ENCODE peak calls at places on chromosome 12, in four cellular contexts. One of them, this sample, is unnamed.

GRCh38 chr12:121926874-121927706 is 8.7 kb downstream of the CFAP251 start:
- DNase-seq in brain microvascular endothelial cell: no peak
- DNase-seq in tibial artery: no peak
- DNase-seq in AG04449: no peak
- DNase-seq in this sample: no peak

GRCh38 chr12:13097526-13097925 is 5.9 kb downstream of the GSG1 start:
- DNase-seq in brain microvascular endothelial cell: no peak
- DNase-seq in tibial artery: no peak
- DNase-seq in AG04449: no peak
- DNase-seq in this sample: no peak

GRCh38 chr12:39764944-39765560 is 145.4 kb upstream of the ABCD2 start:
- DNase-seq in brain microvascular endothelial cell: peak; percentile 15
- DNase-seq in tibial artery: no peak
- DNase-seq in AG04449: peak; percentile 7
- DNase-seq in this sample: no peak

GRCh38 chr12:29245246-29245645 is 96.2 kb downstream of the FAR2 start:
- DNase-seq in brain microvascular endothelial cell: no peak
- DNase-seq in tibial artery: no peak
- DNase-seq in AG04449: no peak
- DNase-seq in this sample: peak; percentile 41

GRCh38 chr12:57110189-57111045 is 745 bp downstream of the STAT6 start:
- DNase-seq in brain microvascular endothelial cell: no peak
- DNase-seq in tibial artery: peak; percentile 79
- DNase-seq in AG04449: no peak
- DNase-seq in this sample: no peak

GRCh38 chr12:29350080-29350479 is 30.9 kb downstream of the ERGIC2 start:
- DNase-seq in brain microvascular endothelial cell: peak; percentile 4
- DNase-seq in tibial artery: no peak
- DNase-seq in AG04449: peak; percentile 37
- DNase-seq in this sample: peak; percentile 31

GRCh38 chr12:66438601-66439000 is 136.3 kb downstream of the HELB start:
- DNase-seq in brain microvascular endothelial cell: peak; percentile 42
- DNase-seq in tibial artery: no peak
- DNase-seq in AG04449: no peak
- DNase-seq in this sample: no peak

GRCh38 chr12:102026728-102027127 is 35.1 kb downstream of the WASHC3 start:
- DNase-seq in brain microvascular endothelial cell: no peak
- DNase-seq in tibial artery: no peak
- DNase-seq in AG04449: no peak
- DNase-seq in this sample: no peak

GRCh38 chr12:27274706-27275105 is 30.6 kb downstream of the STK38L start:
- DNase-seq in brain microvascular endothelial cell: no peak
- DNase-seq in tibial artery: no peak
- DNase-seq in AG04449: no peak
- DNase-seq in this sample: no peak

GRCh38 chr12:122350444-122350843 is 72.0 kb downstream of the CLIP1 start:
- DNase-seq in brain microvascular endothelial cell: no peak
- DNase-seq in tibial artery: peak; percentile 38
- DNase-seq in AG04449: no peak
- DNase-seq in this sample: no peak

GRCh38 chr12:83261998-83262397 is 575.3 kb downstream of the TMTC2 start:
- DNase-seq in brain microvascular endothelial cell: no peak
- DNase-seq in tibial artery: no peak
- DNase-seq in AG04449: no peak
- DNase-seq in this sample: no peak

GRCh38 chr12:65215449-65215848 is 46.1 kb downstream of the LEMD3 start:
- DNase-seq in brain microvascular endothelial cell: no peak
- DNase-seq in tibial artery: no peak
- DNase-seq in AG04449: no peak
- DNase-seq in this sample: no peak

DNA sequence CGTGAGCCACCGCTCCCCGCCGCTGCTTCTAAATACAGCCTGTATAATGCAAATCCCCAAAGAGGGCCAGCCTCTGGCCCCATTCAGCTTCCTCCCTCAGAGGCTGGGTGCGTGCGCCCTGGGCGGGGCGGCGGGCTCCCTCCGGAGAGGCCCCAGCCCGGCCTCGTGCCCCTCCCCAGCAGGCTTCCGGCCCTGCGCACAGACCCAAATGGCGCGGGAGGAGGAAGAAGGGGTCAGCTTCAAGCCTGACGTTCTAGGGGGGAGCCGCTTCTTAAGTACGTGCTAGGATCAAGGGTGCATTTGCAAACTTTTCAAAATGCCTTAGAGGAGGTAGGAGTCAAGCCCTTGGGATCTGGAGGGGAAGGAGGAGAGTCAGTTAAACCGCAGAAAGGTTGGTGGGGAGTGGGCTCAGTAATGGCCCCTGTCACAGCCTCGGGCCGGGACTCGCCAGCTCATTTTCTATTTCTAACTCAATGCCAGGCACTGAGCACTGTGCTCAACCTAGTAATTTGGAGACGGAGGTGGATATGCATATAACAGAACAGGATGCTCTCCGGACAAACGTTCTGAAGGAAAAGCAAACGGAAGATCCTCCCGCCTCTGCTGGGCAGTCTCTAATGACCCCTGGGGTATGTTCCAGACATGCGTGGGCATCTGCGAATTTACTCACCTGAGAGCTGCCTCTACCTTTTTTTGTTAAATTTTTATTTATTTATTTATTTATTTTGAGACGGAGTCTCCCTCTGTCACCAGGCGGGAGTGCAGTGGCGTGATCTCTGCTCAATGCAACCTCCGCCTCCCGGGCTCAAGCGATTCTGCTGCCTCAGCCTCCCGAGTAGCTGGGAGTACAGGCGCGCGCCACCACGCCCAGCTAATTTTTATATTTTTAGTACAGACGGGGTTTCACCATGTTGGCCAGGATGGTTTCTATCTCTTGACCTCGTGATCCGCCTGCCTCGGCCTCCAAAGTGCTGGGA is 32.3 kb downstream of the NINJ2 start:
- DNase-seq in brain microvascular endothelial cell: no peak
- DNase-seq in tibial artery: peak; percentile 50
- DNase-seq in AG04449: no peak
- DNase-seq in this sample: no peak
- H3K4me3 ChIP-seq in brain microvascular endothelial cell: no peak overlapping the region
- H3K4me3 ChIP-seq in tibial artery: peak overlapping the region; percentile 7
- H3K4me3 ChIP-seq in AG04449: no peak overlapping the region
- H3K4me3 ChIP-seq in this sample: no peak overlapping the region

GRCh38 chr12:108664338-108665258 is 30.9 kb upstream of the SELPLG start:
- DNase-seq in brain microvascular endothelial cell: peak; percentile 94
- DNase-seq in tibial artery: peak; percentile 93
- DNase-seq in AG04449: peak; percentile 81
- DNase-seq in this sample: peak; percentile 89
- H3K4me3 ChIP-seq in brain microvascular endothelial cell: no peak overlapping the region
- H3K4me3 ChIP-seq in tibial artery: no peak overlapping the region
- H3K4me3 ChIP-seq in AG04449: no peak overlapping the region
- H3K4me3 ChIP-seq in this sample: no peak overlapping the region

GRCh38 chr12:22272596-22272995 is 61.9 kb downstream of the ST8SIA1 start:
- DNase-seq in brain microvascular endothelial cell: no peak
- DNase-seq in tibial artery: no peak
- DNase-seq in AG04449: no peak
- DNase-seq in this sample: no peak
- H3K4me3 ChIP-seq in brain microvascular endothelial cell: no peak overlapping the region
- H3K4me3 ChIP-seq in tibial artery: no peak overlapping the region
- H3K4me3 ChIP-seq in AG04449: no peak overlapping the region
- H3K4me3 ChIP-seq in this sample: no peak overlapping the region

DNA sequence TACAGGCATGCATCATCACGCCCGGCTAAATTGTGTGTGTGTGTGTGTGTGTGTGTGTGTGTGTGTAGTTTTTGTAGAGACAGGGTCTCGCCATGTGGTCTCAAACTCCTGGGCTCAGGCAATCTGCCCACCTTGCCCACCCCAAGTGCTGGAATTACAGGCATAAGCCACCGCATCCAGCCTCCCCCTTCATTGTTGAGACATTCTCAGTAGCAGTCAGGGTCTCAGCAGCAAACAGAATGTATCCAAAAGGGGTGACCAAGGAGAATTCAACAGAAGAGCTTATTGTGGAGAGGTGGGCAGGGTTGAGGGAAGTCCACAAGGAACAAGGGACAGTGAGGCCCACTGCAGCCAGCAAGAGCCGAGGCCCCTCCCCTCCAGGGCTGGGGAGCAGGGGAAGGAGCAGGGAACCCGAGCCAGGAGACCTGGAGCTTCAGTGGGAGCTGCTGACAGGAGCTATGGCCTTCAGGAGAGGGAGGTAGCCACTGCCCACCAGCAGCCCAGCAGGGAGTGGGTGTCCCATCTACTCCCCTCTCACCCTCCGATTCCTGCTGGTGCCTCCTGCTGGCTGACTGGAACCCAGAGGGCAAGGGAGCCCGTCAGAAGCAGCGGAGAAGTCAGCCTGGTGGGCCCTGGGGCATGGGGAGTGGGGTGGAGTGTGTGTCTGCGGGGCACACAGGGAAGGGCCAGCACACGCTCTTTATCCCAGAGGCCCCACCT is 37.1 kb upstream of the PLEKHG6 start:
- DNase-seq in brain microvascular endothelial cell: no peak
- DNase-seq in tibial artery: no peak
- DNase-seq in AG04449: no peak
- DNase-seq in this sample: no peak
- H3K4me3 ChIP-seq in brain microvascular endothelial cell: no peak overlapping the region
- H3K4me3 ChIP-seq in tibial artery: no peak overlapping the region
- H3K4me3 ChIP-seq in AG04449: no peak overlapping the region
- H3K4me3 ChIP-seq in this sample: no peak overlapping the region

GRCh38 chr12:109861689-109862314 is 18.5 kb downstream of the GLTP start:
- DNase-seq in brain microvascular endothelial cell: no peak
- DNase-seq in tibial artery: no peak
- DNase-seq in AG04449: no peak
- DNase-seq in this sample: no peak
- H3K4me3 ChIP-seq in brain microvascular endothelial cell: no peak overlapping the region
- H3K4me3 ChIP-seq in tibial artery: no peak overlapping the region
- H3K4me3 ChIP-seq in AG04449: no peak overlapping the region
- H3K4me3 ChIP-seq in this sample: no peak overlapping the region

DNA sequence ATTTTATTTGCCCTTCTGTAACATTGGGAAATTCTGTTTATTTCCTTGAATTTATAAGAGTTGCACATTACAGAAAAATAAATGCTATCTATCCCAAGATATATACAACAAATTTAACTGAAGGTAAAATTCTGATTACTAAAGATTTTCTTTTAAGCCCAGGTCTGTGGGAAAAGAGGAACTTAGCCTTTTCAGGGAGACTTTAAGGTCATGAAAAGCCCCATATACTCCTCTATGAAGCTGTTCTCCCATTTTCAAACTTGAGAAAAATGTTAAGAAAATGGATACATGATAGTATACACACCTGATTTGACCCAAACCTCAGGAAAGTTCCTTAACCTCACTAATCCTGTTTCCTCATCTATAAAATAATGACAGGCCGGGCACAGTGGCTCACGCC is 7.1 kb downstream of the SINHCAF start:
- DNase-seq in brain microvascular endothelial cell: no peak
- DNase-seq in tibial artery: no peak
- DNase-seq in AG04449: no peak
- DNase-seq in this sample: no peak
- H3K4me3 ChIP-seq in brain microvascular endothelial cell: no peak overlapping the region
- H3K4me3 ChIP-seq in tibial artery: no peak overlapping the region
- H3K4me3 ChIP-seq in AG04449: no peak overlapping the region
- H3K4me3 ChIP-seq in this sample: no peak overlapping the region

DNA sequence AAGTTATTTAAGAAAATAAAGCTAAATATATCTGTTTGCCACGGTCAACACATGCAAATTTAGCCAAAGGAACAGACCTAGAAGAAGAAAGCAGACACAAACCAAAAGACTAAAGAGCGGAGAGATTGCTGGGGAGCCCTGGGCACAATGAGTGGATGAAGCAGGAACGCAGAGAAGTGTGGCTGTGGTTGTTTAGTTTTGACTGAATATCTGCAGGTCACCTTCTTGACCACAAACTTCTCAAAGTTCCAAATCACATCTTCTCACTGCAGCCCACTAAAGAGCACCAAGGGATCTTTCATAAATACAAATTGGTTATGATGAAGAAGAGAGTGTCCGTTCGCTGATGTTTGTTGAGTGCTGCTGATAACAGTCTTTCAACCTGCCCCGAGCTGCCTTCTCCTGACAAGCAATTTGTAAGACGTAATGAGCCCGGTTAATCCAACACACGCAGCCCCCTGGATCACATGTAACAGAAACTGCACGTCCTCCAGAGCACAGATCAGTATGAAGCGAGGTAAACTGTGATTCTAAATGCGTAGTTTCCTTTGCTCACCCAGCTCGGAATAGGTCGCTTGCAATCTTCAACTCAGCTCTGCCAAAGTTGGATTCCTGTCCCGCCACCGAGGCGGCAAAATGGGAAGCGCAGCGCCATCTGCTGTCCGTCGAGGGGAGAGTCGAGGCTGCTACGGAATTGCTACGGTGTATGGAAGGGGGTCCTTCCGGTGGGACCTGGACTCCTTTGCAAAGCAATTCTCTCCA is 120.8 kb downstream of the GXYLT1 start:
- DNase-seq in brain microvascular endothelial cell: peak; percentile 41
- DNase-seq in tibial artery: peak; percentile 69
- DNase-seq in AG04449: no peak
- DNase-seq in this sample: no peak
- H3K4me3 ChIP-seq in brain microvascular endothelial cell: peak overlapping the region; percentile 36
- H3K4me3 ChIP-seq in tibial artery: peak overlapping the region; percentile 46
- H3K4me3 ChIP-seq in AG04449: peak overlapping the region; percentile 52
- H3K4me3 ChIP-seq in this sample: peak overlapping the region; percentile 15